ENCODE peak calls at places on chromosomes 13 and 19, in four cellular contexts. Z, U, M and B are unnamed samples.

GRCh38 chr19:37988758-37989635 is 82.0 kb downstream of the SIPA1L3 start:
- DNase-seq in Z (no peak), U (no peak), M (no peak), B (no peak)

GRCh38 chr13:75705395-75705794 is 69.3 kb downstream of the LMO7 start:
- DNase-seq in Z (no peak), U (no peak), M (no peak), B (peak)

GRCh38 chr13:33612641-33613638 is 205.0 kb upstream of the RFC3 start:
- DNase-seq in Z (no peak), U (no peak), M (peak), B (no peak)

GRCh38 chr19:36236304-36236945 is 21.5 kb downstream of the ZNF146 start:
- DNase-seq in Z (no peak), U (no peak), M (no peak), B (no peak)

GRCh38 chr13:38363219-38363618 is 13.6 kb downstream of the UFM1 start:
- DNase-seq in Z (no peak), U (no peak), M (no peak), B (no peak)

GRCh38 chr19:55348317-55349034 is 6.0 kb downstream of the COX6B2 start:
- DNase-seq in Z (peak), U (no peak), M (no peak), B (no peak)

GRCh38 chr19:19751846-19752245 is 18.9 kb upstream of the ZNF14 start:
- DNase-seq in Z (no peak), U (no peak), M (no peak), B (no peak)

GRCh38 chr19:7789447-7789846 is 26.4 kb downstream of the CLEC4M start:
- DNase-seq in Z (peak), U (no peak), M (no peak), B (no peak)

GRCh38 chr13:44198826-44199225 is 174.8 kb upstream of the SERP2 start:
- DNase-seq in Z (no peak), U (no peak), M (no peak), B (no peak)

GRCh38 chr13:113648218-113648615 is 9.8 kb downstream of the ATP4B start:
- DNase-seq in Z (no peak), U (no peak), M (no peak), B (no peak)

GRCh38 chr13:113881614-113882265 is 17.9 kb upstream of the GAS6 start:
- DNase-seq in Z (no peak), U (no peak), M (no peak), B (no peak)

GRCh38 chr19:14496029-14496848 is at the start of gene GIPC1:
- DNase-seq in Z (peak), U (peak), M (peak), B (peak)

GRCh38 chr13:97495678-97496077 is 61.7 kb downstream of the RAP2A start:
- DNase-seq in Z (no peak), U (peak), M (peak), B (no peak)

GRCh38 chr19:6067975-6068374 is 42.3 kb downstream of the RFX2 start:
- DNase-seq in Z (no peak), U (no peak), M (no peak), B (no peak)

GRCh38 chr13:43822969-43823368 is 36.2 kb upstream of the ENOX1 start:
- DNase-seq in Z (no peak), U (no peak), M (no peak), B (no peak)

GRCh38 chr19:2478324-2478755 is 2.4 kb downstream of the GADD45B start:
- DNase-seq in Z (peak), U (no peak), M (no peak), B (no peak)

GRCh38 chr13:60936281-60936680 is 479.4 kb downstream of the PCDH20 start:
- DNase-seq in Z (no peak), U (no peak), M (no peak), B (no peak)

GRCh38 chr13:63163903-63164302 is 1748.3 kb upstream of the PCDH20 start:
- DNase-seq in Z (no peak), U (no peak), M (no peak), B (no peak)

GRCh38 chr19:2048959-2049740 is 1.9 kb downstream of the MKNK2 start:
- DNase-seq in Z (no peak), U (no peak), M (no peak), B (no peak)

GRCh38 chr19:53365899-53366493 is 491 bp downstream of the ZNF525 start:
- DNase-seq in Z (no peak), U (peak), M (peak), B (no peak)
- TF ChIP-seq PHF8 in Z (peak), U (no peak), M (no peak), B (no peak)

GRCh38 chr13:110332750-110333149 is 25.7 kb downstream of the COL4A2 start:
- DNase-seq in Z (no peak), U (no peak), M (no peak), B (no peak)

GRCh38 chr13:110333837-110334236 is 26.8 kb downstream of the COL4A2 start:
- DNase-seq in Z (no peak), U (no peak), M (no peak), B (no peak)

GRCh38 chr13:110336108-110336507 is 29.0 kb downstream of the COL4A2 start:
- DNase-seq in Z (no peak), U (no peak), M (no peak), B (no peak)

GRCh38 chr13:110334841-110335490 is 27.9 kb downstream of the COL4A2 start:
- DNase-seq in Z (no peak), U (no peak), M (no peak), B (no peak)

GRCh38 chr13:110334256-110334655 is 27.2 kb downstream of the COL4A2 start:
- DNase-seq in Z (no peak), U (no peak), M (no peak), B (no peak)
- TF ChIP-seq USF2 in Z (no peak), U (no peak), M (no peak), B (no peak)

DNA sequence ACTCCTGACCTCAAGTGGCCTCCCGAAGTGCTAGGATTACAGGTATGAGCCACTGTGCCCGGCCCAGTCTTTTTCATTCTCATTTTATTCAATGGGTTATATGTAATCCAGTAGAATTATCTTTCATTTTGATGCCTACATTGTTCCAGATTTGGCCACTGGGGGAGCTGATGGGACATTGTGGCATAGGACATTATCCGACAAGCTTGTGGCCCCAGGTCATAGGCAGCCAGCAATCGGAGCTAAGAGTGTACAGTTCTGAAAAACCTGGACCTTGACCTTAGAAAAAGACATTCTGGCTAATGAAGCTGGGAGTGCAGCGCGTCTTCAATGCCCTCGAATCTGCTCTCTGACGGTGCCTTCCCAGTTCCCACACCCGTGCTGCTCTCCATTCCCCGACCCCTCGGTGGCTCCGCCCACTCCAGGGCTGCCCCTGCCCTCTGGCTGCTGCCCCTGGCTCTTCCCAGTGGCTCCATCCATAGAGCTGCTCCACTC is 108.7 kb downstream of the TEX29 start:
- DNase-seq in Z (peak), U (peak), M (peak), B (peak)
- TF ChIP-seq PHF8 in Z (no peak), U (no peak), M (no peak), B (no peak)

GRCh38 chr13:95226051-95226450 is 75.2 kb downstream of the ABCC4 start:
- DNase-seq in Z (no peak), U (no peak), M (no peak), B (no peak)
- TF ChIP-seq USF2 in Z (no peak), U (no peak), M (no peak), B (no peak)

DNA sequence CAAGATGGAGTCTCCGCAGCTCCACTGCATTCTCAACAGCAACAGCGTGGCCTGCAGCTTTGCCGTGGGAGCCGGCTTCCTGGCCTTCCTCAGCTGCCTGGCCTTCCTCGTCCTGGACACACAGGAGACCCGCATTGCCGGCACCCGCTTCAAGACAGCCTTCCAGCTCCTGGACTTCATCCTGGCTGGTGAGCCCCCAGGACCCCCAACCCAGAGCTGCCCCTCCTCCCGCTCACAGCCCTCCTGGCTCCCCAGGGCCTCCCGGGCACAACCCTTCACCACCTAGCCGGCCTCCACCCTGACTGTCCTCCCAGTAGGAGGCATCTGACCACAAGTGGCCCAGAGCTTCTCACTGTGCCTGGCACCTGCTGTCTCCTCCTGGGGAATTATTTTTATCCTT is 9.4 kb downstream of the SYNGR4 start:
- DNase-seq in Z (no peak), U (no peak), M (no peak), B (no peak)
- TF ChIP-seq PHF8 in Z (no peak), U (no peak), M (no peak), B (no peak)

GRCh38 chr19:46573679-46574522 is 27.2 kb upstream of the CALM3 start:
- DNase-seq in Z (no peak), U (no peak), M (peak), B (no peak)
- TF ChIP-seq USF2 in Z (no peak), U (no peak), M (no peak), B (no peak)